ENCODE peak calls at places on chromosomes 7 and 10, in seven cellular contexts. K is B cell, Q is Calu3, Y is cardiac muscle cell, W is astrocyte of the spinal cord, I is endothelial cell, S is astrocyte. G is an unnamed sample.

GRCh38 chr7:33757563-33758165 is 147.7 kb upstream of the BMPER start:
- DNase-seq in K (no peak), Q (peak; percentile 53), Y (peak; percentile 74), W (peak; percentile 66), I (peak; percentile 33), S (no peak), G (peak; percentile 40)

GRCh38 chr7:122143376-122143750 is 686 bp downstream of the AASS start:
- DNase-seq in K (peak; percentile 24), Q (peak; percentile 17), Y (peak; percentile 38), W (peak; percentile 44), I (peak; percentile 44), S (no peak), G (no peak)

GRCh38 chr7:137685439-137686164 is 161.2 kb downstream of the DGKI start:
- DNase-seq in K (no peak), Q (no peak), Y (no peak), W (no peak), I (no peak), S (no peak), G (no peak)

GRCh38 chr10:5975641-5976473 is 1.5 kb downstream of the IL15RA start:
- DNase-seq in K (peak; percentile 79), Q (no peak), Y (peak; percentile 64), W (no peak), I (no peak), S (peak; percentile 8), G (no peak)

GRCh38 chr10:70132098-70133029 is at the start of gene AIFM2:
- DNase-seq in K (peak; percentile 83), Q (peak; percentile 87), Y (peak; percentile 77), W (peak; percentile 63), I (peak; percentile 37), S (peak; percentile 44), G (peak; percentile 45)

GRCh38 chr10:28326516-28327493 is 23.9 kb upstream of the MPP7 start:
- DNase-seq in K (no peak), Q (no peak), Y (peak; percentile 46), W (peak; percentile 78), I (no peak), S (peak; percentile 87), G (peak; percentile 6)

GRCh38 chr7:27677912-27678612 is 15.4 kb upstream of the HIBADH start:
- DNase-seq in K (no peak), Q (peak; percentile 67), Y (peak; percentile 87), W (peak; percentile 95), I (no peak), S (peak; percentile 99), G (peak; percentile 96)

GRCh38 chr10:50275650-50276235 is 24.4 kb upstream of the ASAH2 start:
- DNase-seq in K (peak; percentile 17), Q (peak; percentile 57), Y (peak; percentile 24), W (no peak), I (peak; percentile 63), S (no peak), G (peak; percentile 28)

GRCh38 chr10:31745612-31746376 is 182.8 kb downstream of the ARHGAP12 start:
- DNase-seq in K (no peak), Q (no peak), Y (peak; percentile 63), W (peak; percentile 92), I (no peak), S (peak; percentile 93), G (peak; percentile 92)

GRCh38 chr7:39130740-39131538 is 153.2 kb downstream of the POU6F2 start:
- DNase-seq in K (no peak), Q (peak; percentile 42), Y (no peak), W (no peak), I (no peak), S (no peak), G (no peak)

GRCh38 chr10:98511861-98512260 is 65.1 kb upstream of the HPS1 start:
- DNase-seq in K (no peak), Q (no peak), Y (no peak), W (no peak), I (no peak), S (no peak), G (no peak)

GRCh38 chr10:72328045-72328828 is 26.5 kb downstream of the DNAJB12 start:
- DNase-seq in K (no peak), Q (peak; percentile 89), Y (peak; percentile 79), W (peak; percentile 68), I (peak; percentile 76), S (no peak), G (peak; percentile 47)

GRCh38 chr10:82625497-82626151 is 750.6 kb downstream of the NRG3 start:
- DNase-seq in K (no peak), Q (no peak), Y (no peak), W (no peak), I (no peak), S (no peak), G (no peak)

GRCh38 chr7:362416-363096 is 72.6 kb downstream of the FOXL3 start:
- DNase-seq in K (no peak), Q (no peak), Y (peak; percentile 59), W (no peak), I (no peak), S (no peak), G (no peak)

GRCh38 chr10:113746188-113746950 is 5.1 kb upstream of the PLEKHS1 start:
- DNase-seq in K (no peak), Q (no peak), Y (peak; percentile 49), W (no peak), I (no peak), S (peak; percentile 31), G (peak; percentile 76)

DNA sequence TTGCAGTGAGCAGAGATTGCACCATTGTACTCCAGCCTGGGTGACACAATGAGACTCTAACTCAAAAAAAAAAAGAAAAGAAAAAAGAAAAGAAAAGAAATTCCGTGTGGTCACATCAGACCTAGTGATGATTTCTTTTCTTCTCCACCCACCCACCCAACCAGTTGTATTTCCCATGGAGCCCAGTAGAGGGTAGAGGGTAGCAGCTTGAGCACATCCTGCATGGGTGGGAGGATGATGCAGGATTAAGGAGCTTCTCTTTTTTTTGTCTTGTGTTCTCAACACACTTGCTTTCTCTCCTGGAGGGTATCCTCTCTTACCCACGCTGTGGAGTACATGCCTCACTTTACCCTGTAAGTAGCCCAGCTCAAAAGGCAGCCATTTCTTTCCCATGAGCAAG is 118.6 kb upstream of the CARD11 start:
- DNase-seq in K (no peak), Q (no peak), Y (peak; percentile 44), W (peak; percentile 17), I (no peak), S (no peak), G (no peak)
- TF ChIP-seq CTCF in K (no peak), Q (no peak), Y (peak; percentile 37), W (no peak), I (no peak), S (peak; percentile 8), G (no peak)

DNA sequence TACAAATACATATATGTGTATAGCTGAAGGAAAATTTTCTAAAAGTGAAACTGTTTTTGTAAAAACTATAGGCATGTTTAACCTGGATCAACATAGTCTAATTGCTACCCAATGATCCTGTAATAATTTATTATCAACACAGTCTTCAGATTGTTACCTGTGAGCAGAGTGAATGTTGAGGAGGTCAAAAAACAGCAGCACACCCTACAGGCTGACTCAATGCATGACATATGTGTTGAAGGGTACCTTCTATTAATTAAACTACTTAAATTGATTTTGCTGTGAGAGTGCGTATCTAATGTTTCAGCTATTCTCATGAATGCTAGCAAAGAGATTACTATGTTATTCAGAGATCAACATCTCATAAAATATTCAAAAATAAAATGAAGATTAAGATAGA is 411.4 kb downstream of the TNS3 start:
- DNase-seq in K (no peak), Q (peak; percentile 32), Y (peak; percentile 22), W (no peak), I (no peak), S (no peak), G (no peak)
- TF ChIP-seq CTCF in K (no peak), Q (peak; percentile 56), Y (peak; percentile 38), W (peak; percentile 39), I (peak; percentile 52), S (peak; percentile 26), G (peak; percentile 76)

DNA sequence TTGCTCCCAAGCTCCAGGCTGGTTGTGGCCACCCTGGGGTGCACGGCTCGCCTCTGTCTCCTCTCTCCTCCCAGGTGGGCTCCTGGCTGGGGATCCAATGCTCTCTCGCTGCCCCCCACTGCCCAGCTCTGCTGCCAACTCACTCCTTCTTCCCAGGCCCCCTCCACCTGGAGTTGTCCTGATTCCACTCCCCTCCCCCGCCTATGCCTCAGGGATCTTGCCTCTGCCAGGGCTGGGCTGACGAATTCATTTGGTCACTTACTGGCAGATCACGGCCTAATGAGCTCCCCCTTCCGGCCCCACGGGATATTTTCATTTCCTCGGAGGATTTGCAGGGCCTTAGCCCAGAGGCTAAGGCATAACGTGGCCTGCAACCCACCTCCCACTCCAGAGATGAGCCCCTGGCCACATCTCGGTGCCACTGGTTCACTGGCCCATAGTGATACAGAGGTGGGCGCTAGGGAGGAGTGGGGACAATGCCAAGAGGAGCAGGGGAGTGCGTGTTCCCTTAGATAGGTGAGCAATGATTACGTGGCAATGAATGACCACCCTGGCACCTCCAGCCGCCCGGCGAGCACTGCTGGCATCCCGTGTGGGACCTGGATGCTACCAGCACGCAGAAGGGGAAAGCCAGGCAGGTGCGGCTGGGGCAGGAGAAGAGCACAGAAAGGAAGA is 344.6 kb upstream of the SHH start:
- DNase-seq in K (no peak), Q (peak; percentile 64), Y (no peak), W (peak; percentile 20), I (peak; percentile 42), S (peak; percentile 14), G (no peak)
- TF ChIP-seq CTCF in K (no peak), Q (peak; percentile 42), Y (no peak), W (no peak), I (no peak), S (peak; percentile 35), G (peak; percentile 23)

GRCh38 chr7:116578526-116578925 is 53.7 kb downstream of the CAV1 start:
- DNase-seq in K (no peak), Q (no peak), Y (peak; percentile 46), W (no peak), I (no peak), S (no peak), G (no peak)
- TF ChIP-seq CTCF in K (no peak), Q (no peak), Y (no peak), W (no peak), I (no peak), S (no peak), G (no peak)

GRCh38 chr10:124532106-124532641 is 70.6 kb downstream of the LHPP start:
- DNase-seq in K (no peak), Q (peak; percentile 46), Y (no peak), W (no peak), I (peak; percentile 39), S (no peak), G (peak; percentile 2)
- TF ChIP-seq CTCF in K (peak; percentile 26), Q (no peak), Y (peak; percentile 30), W (peak; percentile 41), I (peak; percentile 21), S (peak; percentile 19), G (peak; percentile 68)

G was measured in HFFc6.